ENCODE peak calls at places on chromosome 10, in five cellular contexts. C, P, R, D and B are unnamed samples.

GRCh38 chr10:55668326-55668922 is 692.6 kb downstream of the ZWINT start:
- DNase-seq in C (peak; percentile 11), P (no peak), R (no peak), D (no peak), B (peak; percentile 9)

GRCh38 chr10:78866731-78867554 is 201.8 kb upstream of the ZMIZ1 start:
- DNase-seq in C (no peak), P (no peak), R (no peak), D (no peak), B (no peak)

GRCh38 chr10:69229565-69229886 is 9.4 kb downstream of the HKDC1 start:
- DNase-seq in C (no peak), P (no peak), R (no peak), D (no peak), B (no peak)

GRCh38 chr10:95296764-95297163 is 6.0 kb upstream of the PDLIM1 start:
- DNase-seq in C (no peak), P (no peak), R (no peak), D (no peak), B (no peak)

GRCh38 chr10:51389415-51390342 is 309.7 kb downstream of the CSTF2T start:
- DNase-seq in C (no peak), P (no peak), R (peak; percentile 100), D (peak; percentile 72), B (peak; percentile 28)

GRCh38 chr10:89262331-89263020 is 10.9 kb upstream of the LIPA start:
- DNase-seq in C (peak; percentile 13), P (no peak), R (peak; percentile 84), D (no peak), B (no peak)

GRCh38 chr10:34791947-34792346 is 23.1 kb downstream of the PARD3 start:
- DNase-seq in C (no peak), P (no peak), R (no peak), D (no peak), B (no peak)

GRCh38 chr10:36336315-36336714 is 694.2 kb upstream of the FZD8 start:
- DNase-seq in C (no peak), P (no peak), R (peak; percentile 87), D (no peak), B (no peak)

GRCh38 chr10:95864906-95865813 is 42.6 kb upstream of the CC2D2B start:
- DNase-seq in C (peak; percentile 44), P (peak; percentile 11), R (peak; percentile 53), D (peak; percentile 20), B (peak; percentile 66)

GRCh38 chr10:53622201-53622600 is 849.6 kb upstream of the MBL2 start:
- DNase-seq in C (no peak), P (no peak), R (no peak), D (no peak), B (no peak)

GRCh38 chr10:32253300-32253699 is 93.7 kb downstream of the EPC1 start:
- DNase-seq in C (no peak), P (no peak), R (no peak), D (no peak), B (no peak)

GRCh38 chr10:100793055-100793454 is 47.7 kb downstream of the PAX2 start:
- DNase-seq in C (no peak), P (no peak), R (no peak), D (no peak), B (no peak)

GRCh38 chr10:10394933-10395658 is 622.6 kb upstream of the CELF2 start:
- DNase-seq in C (no peak), P (no peak), R (no peak), D (no peak), B (no peak)

GRCh38 chr10:132847416-132847777 is 61.5 kb upstream of the NKX6-2 start:
- DNase-seq in C (no peak), P (no peak), R (no peak), D (no peak), B (no peak)

GRCh38 chr10:53601260-53601875 is 828.8 kb upstream of the MBL2 start:
- DNase-seq in C (peak; percentile 43), P (no peak), R (no peak), D (no peak), B (peak; percentile 30)

GRCh38 chr10:132684164-132684891 is 101.6 kb downstream of the NKX6-2 start:
- DNase-seq in C (peak; percentile 86), P (no peak), R (no peak), D (no peak), B (no peak)

GRCh38 chr10:11795101-11795920 is 27.8 kb upstream of the PROSER2 start:
- DNase-seq in C (no peak), P (no peak), R (no peak), D (no peak), B (no peak)

GRCh38 chr10:98417481-98417959 is 2.5 kb upstream of the PYROXD2 start:
- DNase-seq in C (no peak), P (no peak), R (no peak), D (no peak), B (no peak)

GRCh38 chr10:117360994-117361667 is 14.1 kb downstream of the PDZD8 start:
- DNase-seq in C (peak; percentile 70), P (no peak), R (no peak), D (no peak), B (no peak)

GRCh38 chr10:126247454-126247975 is 140.8 kb downstream of the ADAM12 start:
- DNase-seq in C (peak; percentile 100), P (no peak), R (peak; percentile 100), D (no peak), B (no peak)